ENCODE peak calls at places on chromosomes 2 and 18, in ten cellular contexts. K, W, N, H, S, U, O, G, Y and D are unnamed samples.

GRCh38 chr18:51275712-51276473 is 78.4 kb upstream of the MEX3C start:
- DNase-seq in K (peak; percentile 50), W (no peak), N (peak; percentile 4), H (peak; percentile 87), S (peak; percentile 8), U (no peak), O (no peak), G (no peak), Y (peak; percentile 41), D (no peak)

GRCh38 chr2:97870396-97870843 is 125.3 kb downstream of the TMEM131 start:
- DNase-seq in K (no peak), W (no peak), N (peak; percentile 88), H (no peak), S (peak; percentile 52), U (no peak), O (no peak), G (peak; percentile 97), Y (peak; percentile 82), D (no peak)

GRCh38 chr2:241255542-241256167 is 59.8 kb downstream of the HDLBP start:
- DNase-seq in K (peak; percentile 88), W (peak; percentile 98), N (no peak), H (peak; percentile 80), S (no peak), U (no peak), O (no peak), G (no peak), Y (no peak), D (no peak)

GRCh38 chr2:96847586-96847985 is 3.8 kb upstream of the ANKRD23 start:
- DNase-seq in K (no peak), W (no peak), N (no peak), H (no peak), S (no peak), U (no peak), O (no peak), G (no peak), Y (no peak), D (no peak)

GRCh38 chr2:88873620-88874019 is 182.1 kb downstream of the RPIA start:
- DNase-seq in K (no peak), W (no peak), N (no peak), H (no peak), S (no peak), U (no peak), O (no peak), G (no peak), Y (no peak), D (no peak)

GRCh38 chr18:79853303-79853992 is 55.7 kb downstream of the KCNG2 start:
- DNase-seq in K (peak; percentile 28), W (peak; percentile 10), N (no peak), H (peak; percentile 82), S (no peak), U (no peak), O (no peak), G (no peak), Y (no peak), D (no peak)

GRCh38 chr2:39124770-39125075 is 3.9 kb upstream of the SOS1 start:
- DNase-seq in K (no peak), W (no peak), N (no peak), H (no peak), S (no peak), U (peak; percentile 39), O (no peak), G (no peak), Y (no peak), D (no peak)

GRCh38 chr18:14949800-14950415 is 201.9 kb downstream of the ANKRD30B start:
- DNase-seq in K (no peak), W (no peak), N (no peak), H (peak; percentile 38), S (no peak), U (no peak), O (no peak), G (no peak), Y (no peak), D (no peak)

GRCh38 chr2:46363535-46364170 is 66.4 kb downstream of the EPAS1 start:
- DNase-seq in K (no peak), W (no peak), N (peak; percentile 86), H (no peak), S (no peak), U (no peak), O (no peak), G (peak; percentile 47), Y (peak; percentile 82), D (no peak)

GRCh38 chr2:217283505-217283904 is 423.6 kb upstream of the TNP1 start:
- DNase-seq in K (no peak), W (peak; percentile 41), N (peak; percentile 31), H (no peak), S (no peak), U (no peak), O (no peak), G (no peak), Y (no peak), D (no peak)

GRCh38 chr18:57023483-57023882 is 123.4 kb upstream of the BOD1L2 start:
- DNase-seq in K (no peak), W (no peak), N (no peak), H (no peak), S (no peak), U (no peak), O (no peak), G (no peak), Y (no peak), D (no peak)

GRCh38 chr2:222448806-222449205 is 24.5 kb downstream of the SGPP2 start:
- DNase-seq in K (no peak), W (peak; percentile 68), N (peak; percentile 99), H (no peak), S (no peak), U (peak; percentile 41), O (no peak), G (no peak), Y (peak; percentile 69), D (no peak)

GRCh38 chr2:149158957-149159356 is 120.5 kb downstream of the LYPD6B start:
- DNase-seq in K (no peak), W (no peak), N (no peak), H (no peak), S (no peak), U (no peak), O (no peak), G (no peak), Y (no peak), D (no peak)

GRCh38 chr2:27209621-27210401 is 2.0 kb upstream of the ATRAID start:
- DNase-seq in K (no peak), W (no peak), N (peak; percentile 62), H (no peak), S (no peak), U (peak; percentile 8), O (peak; percentile 4), G (peak; percentile 26), Y (no peak), D (no peak)

GRCh38 chr18:10036479-10036878 is 122.7 kb downstream of the VAPA start:
- DNase-seq in K (no peak), W (no peak), N (no peak), H (no peak), S (no peak), U (no peak), O (no peak), G (no peak), Y (peak; percentile 23), D (no peak)

DNA sequence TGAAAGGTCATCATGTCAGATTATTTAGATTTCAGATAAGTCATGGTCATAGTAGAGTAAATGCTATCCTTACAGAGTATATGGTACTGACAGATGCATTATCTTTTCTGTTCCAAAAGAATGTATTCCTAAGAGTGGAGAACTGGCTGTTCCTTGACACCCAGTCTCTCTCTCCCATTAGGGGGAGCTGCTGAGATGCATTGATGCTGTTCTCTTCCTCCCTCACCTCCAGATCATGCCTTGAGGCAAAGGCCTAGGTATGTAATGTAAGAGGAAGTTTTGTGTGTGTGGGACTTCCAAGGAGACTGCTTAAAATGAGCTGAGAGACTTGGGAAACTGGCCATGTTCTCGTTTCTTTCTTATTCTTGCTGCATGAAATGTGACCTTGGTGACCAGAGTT is 979.5 kb upstream of the CELF4 start:
- DNase-seq in K (no peak), W (peak; percentile 52), N (peak; percentile 1), H (no peak), S (peak; percentile 42), U (no peak), O (no peak), G (no peak), Y (no peak), D (no peak)
- TF ChIP-seq CTCF in K (peak; percentile 9), W (peak; percentile 73), N (no peak), H (no peak), S (no peak), U (no peak), O (no peak), G (no peak), Y (no peak), D (no peak)

GRCh38 chr2:120481446-120482194 is 135.7 kb downstream of the INHBB start:
- DNase-seq in K (peak; percentile 86), W (peak; percentile 4), N (no peak), H (no peak), S (no peak), U (peak; percentile 20), O (no peak), G (no peak), Y (no peak), D (no peak)
- TF ChIP-seq CTCF in K (no peak), W (no peak), N (no peak), H (no peak), S (no peak), U (no peak), O (no peak), G (no peak), Y (no peak), D (no peak)

DNA sequence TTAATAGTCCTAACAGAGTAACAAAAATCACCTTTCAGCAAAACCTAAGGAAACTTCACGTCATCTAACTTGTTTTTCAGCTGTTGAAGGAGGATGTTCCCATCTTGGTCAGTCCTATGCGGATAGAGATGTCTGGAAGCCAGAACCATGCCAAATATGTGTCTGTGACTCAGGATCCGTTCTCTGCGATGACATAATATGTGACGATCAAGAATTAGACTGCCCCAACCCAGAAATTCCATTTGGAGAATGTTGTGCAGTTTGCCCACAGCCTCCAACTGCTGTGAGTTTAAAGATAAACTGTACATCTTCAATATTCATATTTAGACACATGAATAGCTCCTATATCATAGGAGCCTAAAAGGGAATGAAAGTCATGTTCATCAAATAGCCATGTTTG is 10.5 kb downstream of the COL3A1 start:
- DNase-seq in K (no peak), W (no peak), N (peak; percentile 89), H (no peak), S (no peak), U (no peak), O (no peak), G (peak; percentile 90), Y (peak; percentile 99), D (no peak)
- TF ChIP-seq CTCF in K (no peak), W (no peak), N (no peak), H (no peak), S (no peak), U (no peak), O (no peak), G (no peak), Y (no peak), D (no peak)

GRCh38 chr2:145185696-145186095 is 665.8 kb upstream of the ZEB2 start:
- DNase-seq in K (no peak), W (no peak), N (peak; percentile 34), H (no peak), S (no peak), U (no peak), O (no peak), G (peak; percentile 87), Y (peak; percentile 22), D (no peak)

GRCh38 chr2:145190031-145190703 is 670.2 kb upstream of the ZEB2 start:
- DNase-seq in K (no peak), W (no peak), N (no peak), H (no peak), S (no peak), U (no peak), O (no peak), G (no peak), Y (peak; percentile 50), D (no peak)

GRCh38 chr2:145184741-145185671 is 665.1 kb upstream of the ZEB2 start:
- DNase-seq in K (no peak), W (no peak), N (peak; percentile 57), H (no peak), S (no peak), U (no peak), O (no peak), G (peak; percentile 55), Y (peak; percentile 27), D (no peak)

GRCh38 chr2:145186303-145186702 is 666.4 kb upstream of the ZEB2 start:
- DNase-seq in K (no peak), W (no peak), N (no peak), H (no peak), S (no peak), U (no peak), O (no peak), G (no peak), Y (no peak), D (no peak)
- TF ChIP-seq CTCF in K (no peak), W (peak; percentile 39), N (peak; percentile 5), H (no peak), S (no peak), U (no peak), O (no peak), G (peak; percentile 66), Y (no peak), D (no peak)